ENCODE peak calls at places on chromosomes 1 and 21, in eight cellular contexts. N is hepatic stellate cell; U is GM18507; Y is amniotic stem cell; W is stimulated activated CD8-positive, alpha-beta memory T cell treated with anti-CD3 and anti-CD28 coated beads, Interleukin-7, amount 100 ng/mL, for 48 hours; K is fibroblast of lung; E is colonic mucosa; C is neural crest cell. J is an unnamed sample.

GRCh38 chr1:56908619-56909340 is 54.2 kb downstream of the C8A start:
- DNase-seq in Y (no peak), N (no peak), K (peak; percentile 5), W (no peak), C (no peak), E (no peak), U (no peak), J (no peak)

GRCh38 chr1:63674238-63674864 is 81.1 kb downstream of the PGM1 start:
- DNase-seq in E (peak; percentile 84), U (peak; percentile 17), Y (peak; percentile 77), K (peak; percentile 97), W (no peak), N (peak; percentile 84), C (peak; percentile 67), J (peak; percentile 80)

GRCh38 chr1:222109836-222110235 is 367.9 kb upstream of the DUSP10 start:
- DNase-seq in K (peak; percentile 10), U (no peak), C (no peak), E (no peak), W (no peak), N (no peak), Y (no peak), J (no peak)

GRCh38 chr1:228410015-228410414 is 3.4 kb upstream of the TRIM11 start:
- DNase-seq in U (no peak), N (no peak), W (no peak), C (no peak), E (no peak), Y (no peak), K (peak; percentile 62), J (peak; percentile 61)

GRCh38 chr1:225655509-225656258 is 2.8 kb upstream of the ENAH start:
- DNase-seq in W (no peak), Y (peak; percentile 84), K (peak; percentile 99), E (peak; percentile 33), C (no peak), U (no peak), N (peak; percentile 80), J (peak; percentile 98)

GRCh38 chr1:171841931-171842723 is 829 bp downstream of the DNM3 start:
- DNase-seq in Y (no peak), E (peak; percentile 19), U (no peak), N (peak; percentile 9), C (peak; percentile 18), W (no peak), K (peak; percentile 4), J (no peak)

GRCh38 chr1:226268421-226269124 is 40.4 kb downstream of the LIN9 start:
- DNase-seq in C (no peak), U (no peak), N (peak; percentile 57), E (no peak), Y (peak; percentile 2), K (peak; percentile 42), W (no peak), J (peak; percentile 17)

GRCh38 chr1:50474859-50475809 is 51.9 kb upstream of the DMRTA2 start:
- DNase-seq in K (no peak), C (no peak), W (no peak), E (no peak), Y (no peak), U (no peak), N (no peak), J (no peak)

GRCh38 chr1:33008051-33008914 is 28.4 kb downstream of the AK2 start:
- DNase-seq in N (no peak), Y (no peak), W (no peak), E (no peak), U (no peak), K (no peak), C (no peak), J (peak; percentile 40)

GRCh38 chr1:156726549-156727226 is 1.6 kb upstream of the METTL25B start:
- DNase-seq in U (no peak), E (peak; percentile 79), C (peak; percentile 61), N (peak; percentile 77), Y (no peak), K (peak; percentile 70), W (no peak), J (peak; percentile 75)

GRCh38 chr21:20257052-20257451 is 741.2 kb upstream of the NCAM2 start:
- DNase-seq in Y (no peak), K (no peak), U (no peak), W (no peak), E (no peak), N (no peak), C (no peak), J (no peak)

GRCh38 chr1:163826500-163826899 is 504.7 kb downstream of the NUF2 start:
- DNase-seq in K (no peak), C (no peak), W (no peak), Y (no peak), N (no peak), U (no peak), E (no peak), J (no peak)

GRCh38 chr1:247614625-247615024 is 9.2 kb downstream of the OR2G3 start:
- DNase-seq in U (no peak), C (no peak), W (no peak), K (no peak), Y (no peak), N (no peak), E (no peak), J (no peak)

GRCh38 chr1:6330410-6330827 is 63.1 kb downstream of the ACOT7 start:
- DNase-seq in W (no peak), K (peak; percentile 86), N (no peak), E (no peak), U (no peak), Y (no peak), C (no peak), J (peak; percentile 34)

GRCh38 chr1:25246600-25247023 is 642 bp downstream of the RSRP1 start:
- DNase-seq in E (no peak), U (no peak), C (no peak), N (no peak), K (no peak), Y (no peak), W (peak; percentile 22), J (peak; percentile 20)